ENCODE peak calls at places on chromosomes 12 and 14, in nine cellular contexts. L, I, M, Q, W, V, S, R and G are unnamed samples.
A peak's percentile ranks its signal among the peaks of the same experiment; 100 is the strongest.

GRCh38 chr14:23113346-23114119 is 5.5 kb downstream of the CEBPE start:
- DNase-seq in L (no peak), I (no peak), M (no peak), Q (no peak), W (no peak), V (no peak), S (no peak), R (peak; percentile 69), G (no peak)

GRCh38 chr14:54591461-54592245 is 24.7 kb downstream of the SAMD4A start:
- DNase-seq in L (no peak), I (no peak), M (no peak), Q (no peak), W (no peak), V (no peak), S (no peak), R (no peak), G (peak; percentile 85)

GRCh38 chr12:116456683-116457082 is 102.5 kb upstream of the MAP1LC3B2 start:
- DNase-seq in L (no peak), I (no peak), M (no peak), Q (no peak), W (no peak), V (no peak), S (no peak), R (no peak), G (no peak)

GRCh38 chr14:88929656-88930436 is 105.4 kb downstream of the TTC8 start:
- DNase-seq in L (no peak), I (no peak), M (no peak), Q (no peak), W (no peak), V (no peak), S (no peak), R (no peak), G (peak; percentile 4)

GRCh38 chr12:100234591-100235304 is 32.1 kb downstream of the DEPDC4 start:
- DNase-seq in L (no peak), I (no peak), M (no peak), Q (no peak), W (no peak), V (no peak), S (no peak), R (peak; percentile 64), G (peak; percentile 42)

GRCh38 chr14:92421756-92422155 is 91.8 kb upstream of the RIN3 start:
- DNase-seq in L (no peak), I (no peak), M (no peak), Q (no peak), W (no peak), V (no peak), S (no peak), R (peak; percentile 69), G (peak; percentile 42)

GRCh38 chr14:91363776-91364523 is 53.7 kb downstream of the CCDC88C start:
- DNase-seq in L (no peak), I (no peak), M (no peak), Q (peak; percentile 43), W (no peak), V (no peak), S (no peak), R (no peak), G (no peak)

GRCh38 chr12:104792570-104792969 is 165.5 kb downstream of the SLC41A2 start:
- DNase-seq in L (no peak), I (no peak), M (no peak), Q (no peak), W (no peak), V (no peak), S (no peak), R (peak; percentile 93), G (peak; percentile 96)

GRCh38 chr12:124681779-124682391 is 114.5 kb upstream of the NCOR2 start:
- DNase-seq in L (no peak), I (peak; percentile 84), M (no peak), Q (no peak), W (no peak), V (no peak), S (no peak), R (peak; percentile 64), G (peak; percentile 92)

GRCh38 chr12:109818900-109819500 is 14.2 kb downstream of the TRPV4 start:
- DNase-seq in L (no peak), I (no peak), M (no peak), Q (no peak), W (no peak), V (no peak), S (no peak), R (no peak), G (peak; percentile 78)